ENCODE peak calls at places on chromosome 20, in seven cellular contexts. Y, F, E, Q, S, K and U are unnamed samples.

GRCh38 chr20:56316051-56316450 is 42.7 kb upstream of the FAM210B start:
- DNase-seq in Y (no peak), F (no peak), E (no peak), Q (no peak), S (no peak), K (no peak), U (no peak)

GRCh38 chr20:63947638-63948456 is 8.4 kb downstream of the UCKL1 start:
- DNase-seq in Y (no peak), F (peak), E (no peak), Q (peak), S (no peak), K (no peak), U (no peak)

GRCh38 chr20:58822175-58822574 is 28.5 kb downstream of the GNAS-AS1 start:
- DNase-seq in Y (no peak), F (no peak), E (no peak), Q (no peak), S (no peak), K (no peak), U (no peak)

GRCh38 chr20:63703471-63703975 is 4.3 kb downstream of the ARFRP1 start:
- DNase-seq in Y (no peak), F (no peak), E (no peak), Q (no peak), S (no peak), K (no peak), U (no peak)

GRCh38 chr20:1185316-1185741 is 548 bp upstream of the TMEM74B start:
- DNase-seq in Y (peak), F (peak), E (no peak), Q (no peak), S (no peak), K (no peak), U (no peak)

GRCh38 chr20:3785240-3786125 is 1.1 kb downstream of the CENPB start:
- DNase-seq in Y (no peak), F (no peak), E (no peak), Q (peak), S (no peak), K (peak), U (no peak)

GRCh38 chr20:50670126-50670862 is 21.0 kb downstream of the RIPOR3 start:
- DNase-seq in Y (no peak), F (no peak), E (no peak), Q (no peak), S (no peak), K (no peak), U (no peak)

GRCh38 chr20:37775200-37775599 is 81.4 kb downstream of the CTNNBL1 start:
- DNase-seq in Y (no peak), F (no peak), E (no peak), Q (no peak), S (no peak), K (no peak), U (no peak)

GRCh38 chr20:62663484-62664315 is 21.4 kb downstream of the SLCO4A1 start:
- DNase-seq in Y (no peak), F (no peak), E (no peak), Q (no peak), S (no peak), K (no peak), U (no peak)

GRCh38 chr20:17617212-17617867 is 47.5 kb downstream of the DSTN start:
- DNase-seq in Y (peak), F (peak), E (no peak), Q (peak), S (no peak), K (peak), U (no peak)

GRCh38 chr20:36744764-36745191 is 1.1 kb downstream of the NDRG3 start:
- DNase-seq in Y (no peak), F (no peak), E (no peak), Q (no peak), S (no peak), K (peak), U (no peak)

GRCh38 chr20:55216525-55217242 is 741.3 kb downstream of the DOK5 start:
- DNase-seq in Y (no peak), F (no peak), E (no peak), Q (no peak), S (no peak), K (no peak), U (no peak)

GRCh38 chr20:48359692-48360337 is 468.0 kb downstream of the PREX1 start:
- DNase-seq in Y (no peak), F (peak), E (no peak), Q (no peak), S (no peak), K (no peak), U (no peak)

GRCh38 chr20:651713-652610 is 1.0 kb downstream of the SRXN1 start:
- DNase-seq in Y (no peak), F (no peak), E (no peak), Q (no peak), S (no peak), K (no peak), U (no peak)

GRCh38 chr20:42041000-42041565 is 422.9 kb upstream of the CHD6 start:
- DNase-seq in Y (no peak), F (no peak), E (no peak), Q (no peak), S (no peak), K (no peak), U (no peak)

GRCh38 chr20:62953839-62954703 is 1.6 kb downstream of the SLC17A9 start:
- DNase-seq in Y (peak), F (peak), E (peak), Q (peak), S (peak), K (peak), U (peak)

GRCh38 chr20:53124075-53124532 is 151.9 kb downstream of the TSHZ2 start:
- DNase-seq in Y (no peak), F (no peak), E (no peak), Q (no peak), S (no peak), K (no peak), U (no peak)